ENCODE peak calls at places on chromosomes 5 and 9, in ten cellular contexts. J is Panc1; D is substantia nigra; W is uterus; V is effector memory CD4-positive, alpha-beta T cell; B is CD8-positive, alpha-beta memory T cell; H is gastrocnemius medialis; Z is mesendoderm; T is heart right ventricle; X is spleen. K is an unnamed sample.

GRCh38 chr5:139138109-139138508 is 60.1 kb downstream of the SIL1 start:
- DNase-seq in T (no peak), D (no peak), H (no peak), B (no peak), J (no peak), X (no peak), V (no peak), W (no peak), Z (no peak), K (no peak)

GRCh38 chr9:27485158-27485557 is 38.9 kb upstream of the IFNK start:
- DNase-seq in Z (no peak), B (no peak), V (no peak), H (no peak), W (no peak), T (no peak), X (no peak), J (no peak), D (no peak), K (no peak)

GRCh38 chr5:136526798-136527197 is 161.5 kb upstream of the TRPC7 start:
- DNase-seq in X (no peak), T (no peak), B (no peak), J (no peak), D (no peak), H (no peak), Z (no peak), W (no peak), V (no peak), K (no peak)

GRCh38 chr5:125659316-125660071 is 763.7 kb upstream of the GRAMD2B start:
- DNase-seq in J (no peak), H (no peak), W (peak), Z (peak), D (no peak), B (no peak), T (no peak), X (no peak), V (no peak), K (no peak)

GRCh38 chr9:133708770-133709611 is 29.2 kb downstream of the SARDH start:
- DNase-seq in T (no peak), V (no peak), B (peak), X (peak), J (no peak), Z (no peak), H (peak), W (no peak), D (no peak), K (no peak)

GRCh38 chr5:53211799-53212198 is 102.2 kb upstream of the MOCS2 start:
- DNase-seq in D (no peak), T (no peak), H (no peak), J (no peak), V (no peak), Z (no peak), X (no peak), W (no peak), B (no peak), K (no peak)

GRCh38 chr9:129230302-129230701 is 52.2 kb upstream of the IER5L start:
- DNase-seq in B (no peak), J (no peak), D (no peak), T (no peak), W (no peak), X (peak), H (no peak), Z (no peak), V (no peak), K (no peak)

GRCh38 chr5:83322273-83322924 is 149.1 kb upstream of the VCAN start:
- DNase-seq in X (no peak), D (no peak), Z (peak), B (no peak), J (no peak), H (no peak), W (no peak), V (no peak), T (no peak), K (no peak)

GRCh38 chr5:66415208-66415607 is 181.0 kb upstream of the MAST4 start:
- DNase-seq in B (no peak), H (no peak), W (no peak), T (no peak), D (no peak), X (no peak), Z (no peak), V (no peak), J (no peak), K (no peak)

GRCh38 chr9:114732842-114733241 is 50.9 kb upstream of the TEX48 start:
- DNase-seq in J (no peak), V (no peak), B (no peak), H (no peak), W (no peak), T (no peak), Z (no peak), D (no peak), X (no peak), K (no peak)

GRCh38 chr5:56625577-56625976 is 189.8 kb upstream of the MAP3K1 start:
- DNase-seq in J (no peak), W (no peak), Z (no peak), B (no peak), D (no peak), X (no peak), H (no peak), V (no peak), T (no peak), K (no peak)

GRCh38 chr5:178388381-178389030 is 155.9 kb upstream of the PHYKPL start:
- DNase-seq in B (no peak), T (peak), X (peak), D (no peak), J (no peak), V (no peak), H (no peak), Z (peak), W (no peak), K (no peak)

GRCh38 chr9:114657705-114658104 is at the start of gene TEX53:
- DNase-seq in T (no peak), B (no peak), W (no peak), Z (no peak), J (no peak), X (no peak), D (no peak), V (no peak), H (no peak), K (no peak)

GRCh38 chr9:80952523-80952922 is 736.8 kb downstream of the TLE1 start:
- DNase-seq in V (no peak), X (no peak), H (no peak), Z (peak), J (no peak), D (no peak), T (no peak), W (peak), B (no peak), K (no peak)

GRCh38 chr5:11642398-11642797 is 261.8 kb downstream of the CTNND2 start:
- DNase-seq in Z (no peak), B (no peak), D (no peak), X (no peak), V (no peak), H (no peak), T (no peak), W (no peak), J (no peak), K (no peak)

GRCh38 chr9:107049825-107050184 is 186.8 kb downstream of the ZNF462 start:
- DNase-seq in V (no peak), B (no peak), J (no peak), X (no peak), D (no peak), T (no peak), W (no peak), H (no peak), Z (no peak), K (no peak)

GRCh38 chr9:124038239-124038638 is 26.7 kb downstream of the LHX2 start:
- DNase-seq in J (no peak), T (no peak), D (no peak), B (no peak), Z (peak), W (no peak), V (no peak), H (no peak), X (peak), K (no peak)

GRCh38 chr9:22079873-22080341 is 70.8 kb upstream of the CDKN2B start:
- DNase-seq in D (no peak), Z (no peak), T (peak), V (no peak), B (no peak), H (peak), X (no peak), W (peak), J (no peak), K (no peak)

GRCh38 chr5:95903838-95904237 is 57.8 kb downstream of the ELL2 start:
- DNase-seq in H (no peak), W (no peak), J (no peak), X (no peak), Z (no peak), V (no peak), T (no peak), B (no peak), D (no peak), K (no peak)

DNA sequence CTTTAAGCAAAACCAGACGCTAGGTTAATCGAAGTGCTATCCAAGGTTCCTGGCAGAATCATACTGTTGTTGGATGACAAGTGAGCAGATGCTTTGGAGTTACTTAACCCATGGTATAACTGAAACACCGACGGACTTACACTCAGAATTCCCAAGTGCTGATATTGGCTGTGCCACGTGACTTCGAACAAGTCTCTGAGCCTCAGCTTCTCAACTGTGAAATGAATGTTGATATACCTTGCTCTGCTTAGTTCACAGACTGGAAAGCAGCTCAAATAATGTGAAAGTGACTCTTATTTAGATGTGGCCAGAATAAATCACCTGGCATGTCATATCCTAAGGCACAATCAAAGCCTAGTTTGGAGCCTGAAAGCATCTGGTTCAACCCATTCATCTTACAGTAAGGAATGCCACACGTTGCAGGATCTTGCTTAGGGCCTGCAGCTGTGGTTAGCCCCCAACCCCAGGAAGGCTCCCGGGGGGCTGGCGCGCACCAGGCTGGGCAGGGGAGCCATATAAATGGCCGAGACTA is 759 bp downstream of the GEMIN5 start:
- DNase-seq in J (no peak), B (no peak), X (no peak), W (no peak), T (no peak), D (no peak), H (no peak), V (no peak), Z (no peak), K (no peak)
- H3K27ac ChIP-seq in J (peak), B (peak), X (no peak), W (peak), T (peak), D (peak), H (peak), V (peak), Z (no peak), K (no peak)

GRCh38 chr9:35552376-35552775 is 52.7 kb upstream of the TESK1 start:
- DNase-seq in D (no peak), X (no peak), B (no peak), Z (no peak), H (no peak), T (no peak), J (no peak), W (no peak), V (no peak), K (no peak)

GRCh38 chr9:35552837-35553236 is 52.2 kb upstream of the TESK1 start:
- DNase-seq in W (no peak), H (no peak), J (no peak), Z (no peak), B (no peak), X (no peak), D (no peak), V (no peak), T (no peak), K (no peak)

GRCh38 chr9:35555246-35555701 is 49.8 kb upstream of the TESK1 start:
- DNase-seq in H (no peak), Z (no peak), B (no peak), T (no peak), D (no peak), V (no peak), W (no peak), J (no peak), X (no peak), K (no peak)

GRCh38 chr9:35555881-35556280 is 49.2 kb upstream of the TESK1 start:
- DNase-seq in J (no peak), W (no peak), B (no peak), H (no peak), Z (no peak), V (no peak), X (no peak), T (no peak), D (no peak), K (no peak)

DNA sequence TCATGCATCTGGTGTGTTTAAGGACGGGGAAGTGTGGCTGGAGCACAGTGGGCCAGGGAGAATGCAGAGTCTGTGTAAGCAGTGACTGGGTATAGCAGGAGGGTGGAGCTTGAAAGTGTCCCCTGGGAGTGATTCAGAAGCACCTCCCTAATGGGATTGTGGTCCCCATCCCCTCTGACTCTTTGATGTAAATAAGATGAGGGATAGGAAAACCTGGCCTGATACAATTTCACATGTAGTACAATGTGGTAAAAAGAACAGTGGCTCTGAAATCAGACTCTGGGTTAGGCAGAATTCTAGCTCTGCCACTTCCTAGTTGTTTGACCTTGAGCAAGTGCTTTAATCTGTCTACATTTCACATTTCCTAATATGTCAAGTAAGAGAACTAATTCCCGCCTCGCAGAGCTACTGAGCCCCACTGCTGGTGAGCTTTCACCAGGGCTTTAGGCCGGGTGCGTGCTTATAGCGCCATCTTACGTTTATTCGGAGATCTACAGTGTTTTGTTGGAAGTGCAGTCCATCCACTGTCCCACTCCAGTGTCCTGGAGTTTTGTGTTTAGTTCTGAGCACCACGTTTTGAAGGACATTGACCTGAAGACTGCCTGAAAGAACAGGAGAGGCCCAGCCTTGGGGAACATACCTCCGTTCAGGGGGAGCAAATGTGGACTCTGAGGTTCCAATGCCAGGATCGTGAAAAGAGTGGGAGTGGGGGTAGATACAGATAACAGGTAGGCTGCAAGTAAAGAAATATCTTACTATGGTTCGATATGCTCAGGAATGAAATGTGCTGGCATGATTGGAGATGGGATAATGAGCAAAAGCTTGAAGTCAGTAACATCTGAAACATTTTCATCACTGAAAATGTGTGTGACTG is 51.2 kb upstream of the TESK1 start:
- DNase-seq in H (peak), B (no peak), X (no peak), Z (peak), J (peak), T (peak), D (peak), V (peak), W (peak), K (peak)
- H3K27ac ChIP-seq in H (peak), B (no peak), X (peak), Z (no peak), J (peak), T (peak), D (peak), V (no peak), W (peak), K (no peak)

GRCh38 chr9:20722221-20722620 is 38.2 kb downstream of the FOCAD start:
- DNase-seq in W (no peak), H (no peak), D (no peak), T (peak), X (no peak), V (no peak), J (no peak), Z (no peak), B (no peak), K (no peak)
- H3K27ac ChIP-seq in W (no peak), H (no peak), D (no peak), T (no peak), X (no peak), V (no peak), J (no peak), Z (no peak), B (no peak), K (no peak)

GRCh38 chr5:69158039-69158438 is 8.9 kb upstream of the CCNB1 start:
- DNase-seq in X (no peak), T (no peak), B (no peak), Z (no peak), D (no peak), V (no peak), W (no peak), J (no peak), H (no peak), K (no peak)
- H3K27ac ChIP-seq in X (no peak), T (no peak), B (no peak), Z (no peak), D (no peak), V (no peak), W (no peak), J (no peak), H (no peak), K (no peak)

GRCh38 chr5:31375999-31376720 is 155.7 kb downstream of the DROSHA start:
- DNase-seq in J (no peak), W (no peak), X (no peak), V (no peak), D (no peak), Z (no peak), H (no peak), B (no peak), T (no peak), K (no peak)
- H3K27ac ChIP-seq in J (no peak), W (no peak), X (no peak), V (no peak), D (no peak), Z (no peak), H (no peak), B (no peak), T (no peak), K (no peak)

DNA sequence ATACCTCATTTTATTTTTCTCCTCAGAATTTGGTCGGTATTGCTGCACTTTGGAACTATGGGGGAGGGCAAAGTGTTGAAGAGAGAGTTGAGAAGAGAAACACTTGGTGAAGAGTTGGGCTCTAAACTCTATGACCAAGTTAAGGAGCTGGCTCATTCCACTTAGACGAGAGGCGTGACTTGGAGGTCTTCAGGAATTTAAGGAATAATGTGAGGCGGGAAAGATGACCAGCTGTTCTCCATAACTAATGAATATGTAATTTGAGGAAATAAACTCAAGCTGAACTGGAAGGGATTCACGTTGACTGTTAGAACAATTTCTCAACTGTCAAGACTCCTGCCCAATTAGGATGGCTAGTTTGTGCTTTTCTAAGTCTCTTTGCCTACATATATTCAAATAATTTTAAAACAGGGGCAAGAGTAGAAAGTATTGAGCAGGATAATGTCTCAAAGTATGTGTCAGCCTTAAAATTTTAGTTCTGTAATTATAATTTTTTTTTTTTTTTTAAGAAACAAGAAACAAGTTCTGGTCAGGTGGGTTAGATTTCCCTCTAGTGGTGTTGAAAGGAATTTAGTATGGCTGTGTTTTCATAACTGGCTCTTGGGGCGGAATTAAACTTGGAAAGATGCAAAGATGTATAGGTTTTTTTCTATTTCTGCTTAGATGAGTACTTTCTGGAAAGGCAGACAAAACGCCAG is 33.4 kb downstream of the TMEM252 start:
- DNase-seq in H (no peak), B (no peak), X (no peak), Z (peak), J (no peak), W (no peak), D (no peak), V (no peak), T (no peak), K (no peak)
- H3K27ac ChIP-seq in H (peak), B (no peak), X (no peak), Z (no peak), J (no peak), W (peak), D (no peak), V (no peak), T (peak), K (no peak)

DNA sequence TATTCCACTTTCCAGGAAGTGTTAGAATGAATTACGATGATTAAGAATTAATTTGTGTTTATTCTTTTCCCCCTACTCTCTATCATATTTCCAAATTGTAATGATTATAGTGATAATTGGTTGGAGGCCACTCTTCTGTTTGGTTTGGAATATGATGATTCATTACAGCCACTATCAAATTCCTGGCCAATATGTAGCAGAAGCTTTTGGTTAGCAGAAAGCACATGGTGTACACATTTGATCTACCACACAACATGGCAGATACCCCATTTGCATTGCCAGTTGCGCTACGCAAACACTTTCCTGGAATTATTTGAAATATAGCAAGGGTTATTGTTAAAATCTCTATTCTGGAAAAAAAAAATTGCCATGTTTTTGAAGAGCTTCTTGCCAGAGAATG is 454.9 kb upstream of the ACTBL2 start:
- DNase-seq in W (no peak), D (no peak), Z (no peak), B (no peak), J (no peak), T (no peak), X (no peak), V (no peak), H (no peak), K (no peak)
- H3K27ac ChIP-seq in W (no peak), D (no peak), Z (no peak), B (no peak), J (peak), T (no peak), X (no peak), V (no peak), H (no peak), K (no peak)

GRCh38 chr9:111917980-111918379 is 21.4 kb downstream of the UGCG start:
- DNase-seq in H (no peak), W (no peak), X (no peak), Z (no peak), T (peak), B (no peak), D (no peak), V (no peak), J (no peak), K (no peak)
- H3K27ac ChIP-seq in H (no peak), W (no peak), X (no peak), Z (no peak), T (peak), B (no peak), D (no peak), V (no peak), J (peak), K (no peak)

DNA sequence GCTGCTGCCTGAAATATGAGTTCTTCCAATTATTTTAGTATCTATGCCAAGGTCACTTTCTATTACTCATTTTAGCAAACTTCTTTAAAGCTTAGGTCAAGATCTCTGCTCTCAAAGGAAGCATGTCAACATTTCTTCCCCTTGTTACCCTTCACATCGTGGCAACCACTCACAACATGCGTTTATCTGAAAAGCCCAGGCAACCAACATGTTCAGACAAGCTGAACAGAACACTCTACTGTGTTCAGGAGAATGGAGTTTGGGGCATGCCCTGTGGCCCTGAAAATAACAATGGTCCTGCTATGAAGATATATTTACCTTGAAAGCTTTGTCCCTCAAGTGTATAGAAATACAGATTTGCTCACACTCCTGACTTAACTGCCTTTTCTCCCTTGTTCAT is 138.4 kb upstream of the KIF2A start:
- DNase-seq in D (no peak), X (no peak), W (no peak), T (no peak), H (no peak), J (no peak), Z (no peak), B (no peak), V (no peak), K (no peak)
- H3K27ac ChIP-seq in D (no peak), X (no peak), W (no peak), T (no peak), H (no peak), J (no peak), Z (no peak), B (no peak), V (no peak), K (no peak)

K was measured in caudate nucleus.